ENCODE peak calls at places on chromosome X, in ten cellular contexts. U, Q, W, X, F, P, J, S, Z and K are unnamed samples.
A peak's percentile ranks its signal among the peaks of the same experiment; 100 is the strongest.

GRCh38 chrX:153057281-153057680 is 1.0 kb downstream of the PNMA3 start:
- DNase-seq in Q (no peak), P (no peak), F (no peak), U (no peak), X (no peak), J (no peak), W (no peak), Z (no peak), S (peak; percentile 31), K (no peak)

GRCh38 chrX:24424948-24425347 is 40.1 kb upstream of the PDK3 start:
- DNase-seq in W (peak; percentile 45), Z (no peak), J (peak; percentile 67), U (no peak), F (peak; percentile 44), Q (no peak), P (peak; percentile 83), X (no peak), S (no peak), K (no peak)

GRCh38 chrX:39899059-39899458 is 198.7 kb downstream of the BCOR start:
- DNase-seq in P (no peak), J (no peak), Q (no peak), F (no peak), S (no peak), X (no peak), Z (no peak), U (no peak), W (no peak), K (no peak)

GRCh38 chrX:137573356-137574101 is 7.6 kb downstream of the ZIC3 start:
- DNase-seq in F (no peak), U (no peak), S (no peak), J (no peak), X (no peak), Z (no peak), W (no peak), P (no peak), Q (no peak), K (no peak)

GRCh38 chrX:103878466-103879151 is 46.6 kb upstream of the RAB9B start:
- DNase-seq in J (no peak), U (no peak), Q (no peak), W (peak; percentile 2), P (no peak), Z (no peak), X (no peak), F (peak; percentile 88), S (no peak), K (no peak)

GRCh38 chrX:8730812-8731578 is 942 bp downstream of the ANOS1 start:
- DNase-seq in W (no peak), S (no peak), J (peak; percentile 40), P (no peak), U (peak; percentile 70), Z (no peak), F (peak; percentile 0), Q (no peak), X (no peak), K (no peak)

GRCh38 chrX:27767387-27767786 is 40.4 kb upstream of the MAGEB10 start:
- DNase-seq in X (no peak), S (no peak), W (no peak), J (no peak), Q (no peak), Z (no peak), P (no peak), U (no peak), F (no peak), K (no peak)

GRCh38 chrX:39766882-39767281 is 330.9 kb downstream of the BCOR start:
- DNase-seq in W (no peak), S (no peak), Q (no peak), F (no peak), U (no peak), X (no peak), J (peak; percentile 80), P (peak; percentile 86), Z (no peak), K (no peak)

GRCh38 chrX:40933132-40934078 is 151.8 kb upstream of the USP9X start:
- DNase-seq in W (peak; percentile 93), F (peak; percentile 86), S (no peak), J (no peak), P (no peak), Z (no peak), X (peak; percentile 18), Q (peak; percentile 27), U (no peak), K (no peak)

GRCh38 chrX:11908371-11908770 is 150.3 kb downstream of the MSL3 start:
- DNase-seq in P (no peak), Z (no peak), X (peak; percentile 4), Q (peak; percentile 25), U (peak; percentile 58), S (peak; percentile 2), W (peak; percentile 59), F (peak; percentile 3), J (no peak), K (no peak)

GRCh38 chrX:123736333-123736921 is 3.6 kb upstream of the THOC2 start:
- DNase-seq in W (no peak), P (no peak), U (no peak), S (no peak), Q (no peak), F (peak; percentile 89), J (no peak), X (no peak), Z (no peak), K (no peak)

GRCh38 chrX:151151668-151152267 is 24.6 kb upstream of the GPR50 start:
- DNase-seq in F (peak; percentile 55), X (peak; percentile 5), Q (peak; percentile 61), W (peak; percentile 71), S (peak; percentile 33), P (no peak), Z (peak; percentile 2), J (no peak), U (peak; percentile 77), K (no peak)

GRCh38 chrX:53156207-53156596 is 62.3 kb downstream of the KANTR start:
- DNase-seq in J (no peak), X (no peak), F (no peak), Q (no peak), W (no peak), P (no peak), U (no peak), S (no peak), Z (no peak), K (no peak)

GRCh38 chrX:21479695-21480280 is 105.6 kb downstream of the CNKSR2 start:
- DNase-seq in S (peak; percentile 49), Z (no peak), P (no peak), X (no peak), F (peak; percentile 59), Q (peak; percentile 64), J (no peak), U (peak; percentile 86), W (peak; percentile 65), K (no peak)

GRCh38 chrX:40008841-40009461 is 88.8 kb downstream of the BCOR start:
- DNase-seq in S (no peak), F (peak; percentile 36), X (peak; percentile 52), Q (peak; percentile 47), Z (no peak), W (peak; percentile 22), U (peak; percentile 98), P (no peak), J (peak; percentile 83), K (peak; percentile 84)

GRCh38 chrX:39903937-39904336 is 193.8 kb downstream of the BCOR start:
- DNase-seq in P (no peak), J (no peak), U (no peak), F (peak; percentile 64), X (peak; percentile 6), S (no peak), Z (no peak), W (no peak), Q (no peak), K (no peak)

GRCh38 chrX:7788334-7788733 is 54.6 kb upstream of the VCX start:
- DNase-seq in F (no peak), Z (no peak), S (no peak), U (no peak), P (no peak), W (no peak), J (no peak), Q (no peak), X (no peak), K (no peak)